ENCODE peak calls at places on chromosomes 4 and X, in four cellular contexts. K is A549, M is K562, L is GM12878. N is an unnamed sample.

GRCh38 chr4:173014113-173014558 is 154.5 kb upstream of the GALNT7 start:
- DNase-seq in M (peak), K (peak), L (no peak), N (peak)

GRCh38 chr4:168208957-168209614 is 109.5 kb downstream of the DDX60 start:
- DNase-seq in L (no peak), M (no peak), K (no peak), N (no peak)

GRCh38 chr4:7124643-7125442 is 57.0 kb upstream of the GRPEL1 start:
- DNase-seq in L (no peak), K (peak), M (no peak), N (peak)

GRCh38 chr4:140567722-140568121 is 1.0 kb downstream of the UCP1 start:
- DNase-seq in M (no peak), K (no peak), L (no peak), N (no peak)

GRCh38 chrX:125382889-125383288 is 63.2 kb downstream of the TEX13C start:
- DNase-seq in M (no peak), L (no peak), K (no peak), N (no peak)

GRCh38 chrX:49171752-49172279 is at the start of gene PLP2:
- DNase-seq in K (peak), M (peak), L (no peak), N (peak)

GRCh38 chr4:74608151-74608949 is 163.4 kb downstream of the AREG start:
- DNase-seq in M (no peak), K (peak), L (no peak), N (no peak)

GRCh38 chr4:119693127-119693526 is 64.5 kb upstream of the PDE5A start:
- DNase-seq in M (no peak), L (no peak), K (no peak), N (no peak)

GRCh38 chr4:130125468-130125867 is 1029.5 kb downstream of the C4orf33 start:
- DNase-seq in M (no peak), L (no peak), K (no peak), N (no peak)

GRCh38 chr4:2662598-2662997 is 93.5 kb downstream of the TNIP2 start:
- DNase-seq in L (no peak), K (peak), M (no peak), N (peak)

GRCh38 chr4:120922390-120923200 is at the start of gene PRDM5:
- DNase-seq in M (no peak), L (no peak), K (peak), N (no peak)

GRCh38 chrX:151789179-151789800 is 54.7 kb downstream of the CNGA2 start:
- DNase-seq in K (peak), M (no peak), L (no peak), N (no peak)

GRCh38 chrX:96435636-96436035 is 249.0 kb upstream of the DIAPH2 start:
- DNase-seq in K (no peak), M (no peak), L (no peak), N (no peak)

GRCh38 chr4:95610170-95610569 is 61.4 kb upstream of the UNC5C start:
- DNase-seq in K (no peak), M (no peak), L (no peak), N (no peak)
- TF ChIP-seq MAX in K (no peak), M (no peak), L (no peak), N (no peak)

DNA sequence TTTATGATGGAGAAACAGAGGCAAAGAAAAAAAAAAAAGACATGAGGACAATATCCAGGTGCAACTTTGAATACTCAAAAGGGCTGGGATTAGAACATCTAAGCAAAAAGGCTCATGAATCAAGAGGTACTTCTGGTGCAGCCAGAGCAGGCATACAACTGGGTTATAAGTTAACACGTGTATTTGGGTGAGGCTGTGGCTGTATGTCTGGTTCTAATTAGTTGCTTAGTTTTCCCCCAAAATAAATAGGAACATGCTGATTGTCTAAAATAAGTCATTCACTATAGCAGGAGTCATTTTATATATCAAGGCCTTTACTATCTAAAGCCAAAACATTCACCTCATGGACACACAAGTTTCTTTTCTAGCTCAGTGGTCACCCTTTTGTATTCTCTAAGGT is 20.2 kb downstream of the NHS start:
- DNase-seq in K (no peak), L (no peak), M (no peak), N (no peak)
- TF ChIP-seq MAX in K (no peak), L (no peak), M (no peak), N (no peak)

GRCh38 chr4:1057403-1057745 is 45.9 kb downstream of the FGFRL1 start:
- DNase-seq in M (no peak), K (no peak), L (no peak), N (no peak)

GRCh38 chr4:1053080-1053661 is 41.7 kb downstream of the FGFRL1 start:
- DNase-seq in K (no peak), L (no peak), M (no peak), N (peak)

GRCh38 chr4:1058198-1058996 is 47.0 kb downstream of the FGFRL1 start:
- DNase-seq in K (no peak), L (no peak), M (no peak), N (no peak)

GRCh38 chr4:1056671-1057402 is 45.4 kb downstream of the FGFRL1 start:
- DNase-seq in L (no peak), M (no peak), K (no peak), N (no peak)

GRCh38 chr4:1055721-1056590 is 44.5 kb downstream of the FGFRL1 start:
- DNase-seq in M (peak), L (no peak), K (no peak), N (peak)
- TF ChIP-seq MAX in M (peak), L (no peak), K (no peak), N (peak)

GRCh38 chrX:112043997-112044396 is 38.6 kb downstream of the TRPC5 start:
- DNase-seq in M (no peak), K (peak), L (no peak), N (peak)
- TF ChIP-seq MAX in M (no peak), K (no peak), L (no peak), N (no peak)

GRCh38 chr4:141933978-141934377 is 297.6 kb downstream of the IL15 start:
- DNase-seq in K (no peak), M (no peak), L (no peak), N (no peak)
- TF ChIP-seq MAX in K (no peak), M (no peak), L (no peak), N (no peak)

GRCh38 chr4:67130411-67130810 is 414.9 kb downstream of the CENPC start:
- DNase-seq in L (no peak), M (no peak), K (no peak), N (no peak)
- TF ChIP-seq MAX in L (no peak), M (no peak), K (no peak), N (no peak)

GRCh38 chr4:133389029-133389428 is 239.9 kb downstream of the PCDH10 start:
- DNase-seq in L (no peak), M (no peak), K (no peak), N (no peak)

GRCh38 chr4:133390198-133390855 is 241.2 kb downstream of the PCDH10 start:
- DNase-seq in M (no peak), K (no peak), L (no peak), N (no peak)

GRCh38 chr4:133379681-133380438 is 230.8 kb downstream of the PCDH10 start:
- DNase-seq in K (no peak), M (no peak), L (no peak), N (no peak)

DNA sequence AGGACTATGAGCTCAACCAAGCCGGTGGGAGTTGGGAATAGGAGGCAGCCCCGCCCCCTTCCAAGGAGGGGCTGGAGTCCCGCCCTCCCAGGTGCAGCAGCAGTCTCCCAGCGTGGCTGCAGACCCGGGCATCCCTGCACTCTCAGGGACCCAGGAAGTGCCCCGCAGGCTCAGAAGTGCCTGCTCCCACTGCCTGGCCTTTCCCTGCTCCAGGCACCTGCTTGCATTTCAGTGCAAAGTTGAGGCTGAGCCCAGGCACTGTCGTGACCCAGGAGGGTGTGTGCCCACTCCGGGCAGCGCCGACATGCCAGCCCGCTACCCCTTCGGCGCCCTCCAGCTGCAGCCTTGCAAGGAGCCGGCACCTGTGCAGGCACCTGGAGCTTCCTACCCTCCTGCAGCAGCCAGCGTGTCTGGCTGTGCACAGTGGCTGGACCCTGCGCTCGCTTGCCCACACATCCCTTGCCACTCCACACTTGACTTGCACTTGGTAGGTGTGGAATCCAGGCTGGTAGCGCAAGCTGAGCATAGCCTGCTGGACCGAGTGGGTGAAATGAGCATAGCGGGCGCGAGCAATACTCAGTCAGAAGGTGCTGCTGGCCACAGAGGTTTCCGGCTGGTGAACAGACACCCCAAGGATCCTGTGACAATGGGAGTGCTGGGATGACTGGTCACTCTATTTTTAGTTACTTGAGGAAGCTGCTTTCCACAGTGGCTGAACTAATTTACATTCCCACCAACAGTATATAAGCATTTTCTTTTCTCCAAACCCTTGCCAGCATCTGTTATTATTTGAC is 236.3 kb downstream of the PCDH10 start:
- DNase-seq in K (no peak), M (no peak), L (no peak), N (no peak)
- TF ChIP-seq MAX in K (no peak), M (no peak), L (no peak), N (no peak)

GRCh38 chr4:145808848-145809512 is 129.0 kb downstream of the C4orf51 start:
- DNase-seq in K (no peak), M (no peak), L (no peak), N (no peak)

GRCh38 chr4:145799225-145799624 is 119.3 kb downstream of the C4orf51 start:
- DNase-seq in K (no peak), L (no peak), M (no peak), N (no peak)

GRCh38 chr4:145805490-145805889 is 125.5 kb downstream of the C4orf51 start:
- DNase-seq in M (peak), K (peak), L (no peak), N (no peak)

GRCh38 chr4:145808021-145808650 is 128.2 kb downstream of the C4orf51 start:
- DNase-seq in K (peak), L (peak), M (peak), N (peak)

GRCh38 chr4:145804134-145804533 is 124.2 kb downstream of the C4orf51 start:
- DNase-seq in K (peak), M (no peak), L (no peak), N (no peak)
- TF ChIP-seq MAX in K (no peak), M (no peak), L (no peak), N (no peak)

DNA sequence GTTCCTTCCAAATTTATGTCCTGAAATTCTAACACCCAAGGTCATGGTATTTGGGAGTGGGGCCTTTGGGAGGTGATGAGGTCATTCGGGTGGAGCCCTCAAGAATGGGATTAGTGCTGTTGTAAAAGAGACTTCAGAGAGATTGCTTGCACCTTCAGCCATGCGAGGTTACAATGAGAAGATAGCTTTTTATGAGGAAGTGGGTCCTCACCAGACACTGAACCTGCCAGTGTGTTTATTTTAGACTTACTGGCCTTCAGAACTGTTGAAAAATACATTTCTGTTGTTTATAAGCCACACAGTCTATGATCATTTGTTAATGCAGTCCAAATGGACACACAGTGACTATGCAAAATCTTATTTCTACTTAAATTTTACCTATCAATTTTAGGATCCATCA is 161.0 kb upstream of the GPRIN3 start:
- DNase-seq in M (no peak), L (no peak), K (no peak), N (peak)
- TF ChIP-seq MAX in M (no peak), L (no peak), K (no peak), N (no peak)